ENCODE peak calls at places on chromosome 3, in eight cellular contexts. V is posterior vena cava, C is Daoy, H is germinal center, B is KBM-7, O is immature natural killer cell, J is left cardiac atrium, E is GM12878. K is an unnamed sample.
A peak's percentile ranks its signal among the peaks of the same experiment; 100 is the strongest.

GRCh38 chr3:52444860-52445793 is at the start of gene SEMA3G:
- DNase-seq in B (peak; percentile 76), J (peak; percentile 78), O (peak; percentile 64), V (peak; percentile 90), H (peak; percentile 77), E (no peak), C (peak; percentile 67), K (peak; percentile 62)

GRCh38 chr3:136195258-136196063 is 674 bp downstream of the MSL2 start:
- DNase-seq in B (peak; percentile 59), J (peak; percentile 85), E (no peak), H (peak; percentile 86), C (peak; percentile 84), O (peak; percentile 91), V (peak; percentile 95), K (peak; percentile 67)

GRCh38 chr3:123089611-123090301 is 22.9 kb downstream of the PDIA5 start:
- DNase-seq in E (no peak), H (no peak), B (no peak), V (peak; percentile 78), C (no peak), J (peak; percentile 50), O (no peak), K (no peak)

GRCh38 chr3:119352863-119353527 is 58.8 kb downstream of the ARHGAP31 start:
- DNase-seq in C (no peak), B (peak; percentile 67), H (no peak), E (no peak), O (peak; percentile 29), V (no peak), J (no peak), K (no peak)

GRCh38 chr3:23809840-23810341 is 4.1 kb downstream of the UBE2E1 start:
- DNase-seq in V (no peak), J (no peak), O (no peak), B (peak; percentile 64), E (no peak), H (peak; percentile 29), C (no peak), K (no peak)

GRCh38 chr3:4601926-4602325 is 108.8 kb downstream of the ITPR1 start:
- DNase-seq in C (no peak), H (no peak), E (no peak), B (no peak), O (no peak), J (no peak), V (no peak), K (no peak)

GRCh38 chr3:51269466-51269865 is 115.6 kb upstream of the MANF start:
- DNase-seq in E (no peak), B (no peak), V (no peak), J (no peak), C (peak; percentile 3), H (no peak), O (no peak), K (no peak)

GRCh38 chr3:39291903-39292329 is 12.1 kb upstream of the CX3CR1 start:
- DNase-seq in O (peak; percentile 70), B (peak; percentile 81), C (peak; percentile 42), J (peak; percentile 63), V (peak; percentile 85), E (no peak), H (peak; percentile 75), K (peak; percentile 78)

GRCh38 chr3:195896361-195897080 is 11.8 kb downstream of the TNK2 start:
- DNase-seq in C (peak; percentile 77), E (no peak), H (no peak), J (peak; percentile 72), V (no peak), B (no peak), O (no peak), K (no peak)

GRCh38 chr3:194194051-194194756 is 58.3 kb downstream of the HES1 start:
- DNase-seq in O (no peak), B (peak; percentile 76), H (peak; percentile 23), V (no peak), E (no peak), C (no peak), J (no peak), K (no peak)

GRCh38 chr3:24136624-24137310 is 191.7 kb downstream of the NR1D2 start:
- DNase-seq in E (no peak), J (no peak), B (no peak), O (no peak), C (no peak), H (no peak), V (no peak), K (no peak)

GRCh38 chr3:38000242-38000916 is 9.8 kb downstream of the VILL start:
- DNase-seq in J (peak; percentile 22), B (no peak), H (no peak), E (no peak), V (peak; percentile 68), C (no peak), O (no peak), K (no peak)

GRCh38 chr3:194084284-194084683 is 51.7 kb upstream of the HES1 start:
- DNase-seq in C (no peak), J (no peak), B (no peak), E (no peak), V (no peak), H (no peak), O (peak; percentile 7), K (no peak)

GRCh38 chr3:123693584-123693983 is 108.7 kb upstream of the HACD2 start:
- DNase-seq in V (no peak), E (no peak), C (no peak), B (peak; percentile 14), O (no peak), J (no peak), H (no peak), K (no peak)

GRCh38 chr3:24237971-24238767 is 256.5 kb downstream of the THRB start:
- DNase-seq in O (peak; percentile 16), B (peak; percentile 68), V (no peak), C (peak; percentile 79), J (no peak), E (peak; percentile 8), H (peak; percentile 43), K (peak; percentile 76)

GRCh38 chr3:153404157-153404556 is 242.1 kb downstream of the RAP2B start:
- DNase-seq in O (no peak), E (no peak), B (no peak), H (no peak), J (no peak), V (no peak), C (no peak), K (no peak)

GRCh38 chr3:178900244-178900643 is 171.4 kb downstream of the ZMAT3 start:
- DNase-seq in J (no peak), V (no peak), C (no peak), O (no peak), H (no peak), E (no peak), B (no peak), K (no peak)

GRCh38 chr3:195177432-195178123 is 93.4 kb downstream of the XXYLT1 start:
- DNase-seq in B (no peak), H (no peak), J (no peak), C (no peak), E (no peak), V (no peak), O (no peak), K (no peak)

GRCh38 chr3:117184574-117184973 is 475.0 kb downstream of the TUSC7 start:
- DNase-seq in V (no peak), B (no peak), E (no peak), C (peak; percentile 7), H (no peak), O (no peak), J (no peak), K (no peak)

GRCh38 chr3:124700880-124701684 is 29.2 kb upstream of the UMPS start:
- DNase-seq in J (no peak), E (no peak), H (no peak), B (no peak), C (peak; percentile 34), V (no peak), O (no peak), K (no peak)

GRCh38 chr3:15636028-15636709 is 34.6 kb downstream of the BTD start:
- DNase-seq in B (no peak), E (no peak), O (no peak), C (peak; percentile 81), V (peak; percentile 82), H (peak; percentile 32), J (peak; percentile 59), K (peak; percentile 38)

GRCh38 chr3:172209333-172210321 is 170.2 kb downstream of the FNDC3B start:
- DNase-seq in J (peak; percentile 49), C (peak; percentile 85), O (no peak), B (no peak), V (no peak), E (no peak), H (no peak), K (no peak)

GRCh38 chr3:146160964-146161724 is at the start of gene PLOD2:
- DNase-seq in E (no peak), O (peak; percentile 6), J (peak; percentile 84), V (peak; percentile 95), B (peak; percentile 24), H (peak; percentile 19), C (peak; percentile 86), K (peak; percentile 43)

K was measured in tibial nerve.